ENCODE peak calls at places on chromosomes 2 and 18, in four cellular contexts. L is effector memory CD4-positive, alpha-beta T cell; Q is substantia nigra; R is HL-60. S is an unnamed sample.
A peak's percentile ranks its signal among the peaks of the same experiment; 100 is the strongest.

GRCh38 chr2:73984922-73985317 is 210 bp downstream of the TET3 start:
- DNase-seq in R (peak; percentile 60), Q (no peak), L (peak; percentile 60), S (no peak)

GRCh38 chr2:54586062-54586982 is 130.2 kb downstream of the SPTBN1 start:
- DNase-seq in L (no peak), Q (no peak), R (no peak), S (no peak)

GRCh38 chr2:233429175-233429897 is 75.0 kb downstream of the DGKD start:
- DNase-seq in L (no peak), R (no peak), Q (no peak), S (no peak)

GRCh38 chr2:241068942-241069810 is 32.9 kb downstream of the MTERF4 start:
- DNase-seq in Q (no peak), R (no peak), L (no peak), S (no peak)

GRCh38 chr2:196453613-196454047 is 185.9 kb upstream of the CCDC150 start:
- DNase-seq in L (no peak), R (no peak), Q (no peak), S (no peak)

GRCh38 chr2:236262238-236262637 is 2.0 kb downstream of the ASB18 start:
- DNase-seq in R (no peak), Q (no peak), L (no peak), S (no peak)

GRCh38 chr2:15937105-15937881 is 3.1 kb upstream of the MYCN start:
- DNase-seq in L (no peak), R (no peak), Q (no peak), S (no peak)

GRCh38 chr2:12700989-12701388 is 15.7 kb upstream of the TRIB2 start:
- DNase-seq in L (no peak), R (no peak), Q (no peak), S (no peak)

GRCh38 chr2:156864753-156865152 is 392.8 kb upstream of the GALNT5 start:
- DNase-seq in Q (no peak), L (no peak), R (no peak), S (no peak)

GRCh38 chr2:219218279-219219112 is at the start of gene ABCB6:
- DNase-seq in L (peak; percentile 74), R (no peak), Q (peak; percentile 97), S (no peak)

GRCh38 chr2:55837073-55837472 is 86.5 kb downstream of the EFEMP1 start:
- DNase-seq in L (no peak), Q (no peak), R (no peak), S (no peak)

GRCh38 chr2:106201656-106202055 is 7.6 kb upstream of the UXS1 start:
- DNase-seq in R (no peak), L (no peak), Q (no peak), S (no peak)

GRCh38 chr2:14451312-14451711 is 181.2 kb upstream of the LRATD1 start:
- DNase-seq in Q (no peak), R (no peak), L (no peak), S (no peak)

GRCh38 chr2:39703473-39703872 is 37.8 kb downstream of the TMEM178A start:
- DNase-seq in R (no peak), L (no peak), Q (no peak), S (no peak)

GRCh38 chr2:69131983-69132675 is 119.2 kb downstream of the ANTXR1 start:
- DNase-seq in L (no peak), R (no peak), Q (no peak), S (no peak)

GRCh38 chr18:60448487-60449267 is 76.1 kb upstream of the MC4R start:
- DNase-seq in Q (no peak), R (no peak), L (no peak), S (no peak)

GRCh38 chr2:197514754-197515153 is 1.1 kb upstream of the MOB4 start:
- DNase-seq in R (no peak), L (no peak), Q (no peak), S (peak; percentile 43)

S was measured in GF-D8.